ENCODE peak calls at places on chromosomes 3 and 15, in six cellular contexts. J, U, T, W, A and C are unnamed samples. For H3K4me1, H3K36me3 and H3K9me3, the result is how much of the 10 kb centered on the place peaks cover.

GRCh38 chr15:100602822-100603393 is 519 bp downstream of the ASB7 start:
- DNase-seq in J (no peak), U (peak), T (no peak), W (no peak), A (no peak), C (peak)

GRCh38 chr15:40192942-40193341 is 32.1 kb downstream of the BUB1B start:
- DNase-seq in J (no peak), U (no peak), T (no peak), W (no peak), A (no peak), C (no peak)

GRCh38 chr15:66133247-66133646 is 120.3 kb downstream of the MEGF11 start:
- DNase-seq in J (no peak), U (no peak), T (no peak), W (no peak), A (no peak), C (peak)

GRCh38 chr15:41494922-41495735 is 1.5 kb downstream of the ITPKA start:
- DNase-seq in J (no peak), U (peak), T (no peak), W (peak), A (no peak), C (peak)

GRCh38 chr3:132003685-132004084 is 31.1 kb downstream of the CPNE4 start:
- DNase-seq in J (no peak), U (no peak), T (no peak), W (no peak), A (no peak), C (no peak)

GRCh38 chr3:194329566-194329965 is 21.6 kb downstream of the CPN2 start:
- DNase-seq in J (no peak), U (no peak), T (no peak), W (no peak), A (no peak), C (no peak)

GRCh38 chr3:168820748-168821445 is 725.2 kb upstream of the GOLIM4 start:
- DNase-seq in J (no peak), U (no peak), T (no peak), W (no peak), A (no peak), C (no peak)

GRCh38 chr3:194404365-194405140 is 5.5 kb upstream of the GP5 start:
- DNase-seq in J (peak), U (no peak), T (no peak), W (no peak), A (no peak), C (peak)

GRCh38 chr3:125512135-125512920 is 7.7 kb downstream of the SNX4 start:
- DNase-seq in J (no peak), U (no peak), T (no peak), W (no peak), A (no peak), C (no peak)

GRCh38 chr3:127354761-127355160 is 66.9 kb upstream of the PRR20G start:
- DNase-seq in J (no peak), U (no peak), T (no peak), W (no peak), A (no peak), C (no peak)

DNA sequence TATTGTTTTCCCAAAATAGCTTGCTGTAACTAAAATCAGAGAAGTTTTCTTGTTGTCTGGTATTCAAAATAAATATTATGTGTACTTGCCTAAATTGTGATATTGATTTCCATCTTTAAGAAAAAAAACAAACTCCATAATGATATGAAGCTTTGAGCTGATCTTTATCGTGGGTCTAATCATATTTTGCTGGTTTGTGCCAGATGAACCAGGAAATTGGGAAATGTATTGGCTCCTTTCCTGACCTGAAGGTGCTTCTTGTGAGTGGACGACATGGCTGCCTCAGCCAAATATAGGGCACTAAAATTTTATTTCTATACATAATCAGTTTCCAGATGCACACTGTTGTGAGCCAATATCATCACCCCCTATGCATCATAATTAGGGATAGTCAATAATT is 113.3 kb downstream of the DIPK2A start:
- DNase-seq in J (no peak), U (no peak), T (no peak), W (no peak), A (no peak), C (no peak)
- H3K4me1 ChIP-seq in J (under half), U (under half), T (under half), W (under half), A (under half), C (under half)

GRCh38 chr15:43800286-43801136 is at the start of gene HYPK:
- DNase-seq in J (peak), U (peak), T (peak), W (peak), A (peak), C (peak)
- H3K36me3 ChIP-seq in J (under half), U (under half), T (under half), W (half or more), A (under half), C (under half)

GRCh38 chr15:23835944-23836343 is 148.8 kb upstream of the NDN start:
- DNase-seq in J (no peak), U (no peak), T (no peak), W (no peak), A (no peak), C (no peak)
- H3K9me3 ChIP-seq in J (under half), U (under half), T (under half), W (under half), A (under half), C (under half)

GRCh38 chr15:81858586-81858985 is 187.2 kb downstream of the MEX3B start:
- DNase-seq in J (no peak), U (no peak), T (no peak), W (no peak), A (no peak), C (no peak)

GRCh38 chr15:81865850-81866537 is 179.8 kb downstream of the MEX3B start:
- DNase-seq in J (no peak), U (no peak), T (no peak), W (no peak), A (no peak), C (no peak)

GRCh38 chr15:81858136-81858535 is 187.7 kb downstream of the MEX3B start:
- DNase-seq in J (no peak), U (no peak), T (no peak), W (no peak), A (no peak), C (no peak)

GRCh38 chr15:81859737-81860516 is 185.9 kb downstream of the MEX3B start:
- DNase-seq in J (no peak), U (no peak), T (no peak), W (no peak), A (no peak), C (no peak)

GRCh38 chr15:81863157-81863556 is 182.7 kb downstream of the MEX3B start:
- DNase-seq in J (no peak), U (no peak), T (no peak), W (no peak), A (no peak), C (no peak)
- H3K4me1 ChIP-seq in J (under half), U (under half), T (under half), W (under half), A (under half), C (under half)

GRCh38 chr3:186983372-186984058 is 53.2 kb downstream of the ST6GAL1 start:
- DNase-seq in J (no peak), U (no peak), T (no peak), W (no peak), A (no peak), C (no peak)

GRCh38 chr3:186984064-186984463 is 53.7 kb downstream of the ST6GAL1 start:
- DNase-seq in J (no peak), U (no peak), T (no peak), W (no peak), A (no peak), C (no peak)

GRCh38 chr3:186979837-186980236 is 49.5 kb downstream of the ST6GAL1 start:
- DNase-seq in J (no peak), U (no peak), T (no peak), W (no peak), A (no peak), C (no peak)

GRCh38 chr3:186978712-186979111 is 48.4 kb downstream of the ST6GAL1 start:
- DNase-seq in J (no peak), U (no peak), T (no peak), W (no peak), A (no peak), C (no peak)

GRCh38 chr3:186980989-186981388 is 50.7 kb downstream of the ST6GAL1 start:
- DNase-seq in J (no peak), U (no peak), T (no peak), W (no peak), A (no peak), C (no peak)
- H3K36me3 ChIP-seq in J (under half), U (under half), T (under half), W (under half), A (half or more), C (under half)

DNA sequence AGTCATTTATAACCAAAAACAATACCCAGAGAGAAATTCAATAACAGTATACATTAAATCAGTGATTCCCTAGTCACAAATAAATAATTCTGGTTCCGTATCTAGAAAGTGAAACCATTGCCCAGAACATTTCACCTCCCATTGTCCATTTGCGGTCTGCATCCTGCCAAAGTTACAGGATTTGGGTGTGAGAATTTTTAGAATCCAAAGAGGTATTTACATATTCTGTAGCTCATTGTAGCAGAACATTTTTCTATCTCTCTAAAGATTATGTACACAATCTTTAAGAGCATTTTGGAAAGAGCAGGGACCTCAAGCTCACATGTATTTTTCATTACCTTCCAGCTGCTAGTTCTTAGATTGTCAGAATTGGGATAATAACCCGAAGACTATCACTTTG is 261.6 kb downstream of the CHL1 start:
- DNase-seq in J (no peak), U (no peak), T (no peak), W (no peak), A (no peak), C (no peak)
- H3K9me3 ChIP-seq in J (under half), U (under half), T (under half), W (under half), A (under half), C (under half)

GRCh38 chr3:78994174-78995027 is 773.4 kb downstream of the ROBO1 start:
- DNase-seq in J (no peak), U (no peak), T (no peak), W (no peak), A (no peak), C (no peak)

GRCh38 chr3:78992830-78993229 is 775.0 kb downstream of the ROBO1 start:
- DNase-seq in J (no peak), U (no peak), T (no peak), W (no peak), A (no peak), C (no peak)

GRCh38 chr3:78995087-78995486 is 772.7 kb downstream of the ROBO1 start:
- DNase-seq in J (no peak), U (no peak), T (no peak), W (no peak), A (no peak), C (no peak)

GRCh38 chr3:78992400-78992799 is 775.4 kb downstream of the ROBO1 start:
- DNase-seq in J (no peak), U (no peak), T (no peak), W (no peak), A (no peak), C (no peak)

GRCh38 chr3:78993375-78993774 is 774.4 kb downstream of the ROBO1 start:
- DNase-seq in J (no peak), U (no peak), T (no peak), W (no peak), A (no peak), C (no peak)
- H3K4me1 ChIP-seq in J (under half), U (under half), T (under half), W (under half), A (under half), C (under half)

DNA sequence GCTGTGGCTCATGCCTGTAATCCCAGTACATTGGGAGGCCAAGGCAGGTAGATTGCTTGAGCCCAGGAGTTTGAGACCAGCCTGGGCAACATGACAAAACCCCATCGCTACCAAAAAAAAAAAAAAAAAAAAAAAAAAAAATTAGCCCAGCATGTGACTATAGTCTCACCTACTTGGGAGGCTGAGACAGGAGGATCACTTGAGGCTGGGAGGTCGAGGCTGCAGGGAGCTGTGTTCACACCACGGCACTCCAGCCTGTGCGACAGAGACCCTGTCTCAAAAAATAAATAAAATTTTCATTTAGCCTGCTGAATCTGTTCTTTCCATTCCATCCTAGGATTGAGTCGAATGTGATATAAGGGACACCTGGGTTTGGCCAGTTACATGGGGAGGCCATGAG is 14.6 kb upstream of the PRICKLE2 start:
- DNase-seq in J (no peak), U (no peak), T (no peak), W (no peak), A (no peak), C (no peak)
- H3K36me3 ChIP-seq in J (under half), U (under half), T (under half), W (under half), A (under half), C (under half)

DNA sequence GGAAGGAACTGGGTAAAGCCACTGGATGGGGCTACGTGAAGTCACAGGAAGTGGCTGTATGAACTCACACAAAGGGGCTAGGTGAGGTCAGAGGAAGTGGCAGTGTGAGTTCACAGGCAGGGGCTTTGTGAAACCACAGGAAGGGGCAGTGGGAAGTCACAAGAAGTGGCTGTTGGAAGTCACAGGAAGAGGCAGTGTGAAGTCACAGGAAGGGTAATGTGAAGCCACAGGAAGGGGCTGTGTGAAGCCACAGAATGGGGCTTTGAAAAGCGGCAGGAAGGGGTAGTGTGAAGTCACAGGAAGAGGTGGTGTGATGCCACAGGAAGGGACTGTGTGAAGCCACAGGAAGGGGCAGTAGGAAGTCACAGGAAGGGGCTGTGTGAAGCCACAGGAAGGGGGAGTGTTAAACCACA is 34.6 kb downstream of the GASK1A start:
- DNase-seq in J (no peak), U (peak), T (no peak), W (no peak), A (no peak), C (no peak)
- H3K9me3 ChIP-seq in J (under half), U (half or more), T (under half), W (under half), A (under half), C (under half)

DNA sequence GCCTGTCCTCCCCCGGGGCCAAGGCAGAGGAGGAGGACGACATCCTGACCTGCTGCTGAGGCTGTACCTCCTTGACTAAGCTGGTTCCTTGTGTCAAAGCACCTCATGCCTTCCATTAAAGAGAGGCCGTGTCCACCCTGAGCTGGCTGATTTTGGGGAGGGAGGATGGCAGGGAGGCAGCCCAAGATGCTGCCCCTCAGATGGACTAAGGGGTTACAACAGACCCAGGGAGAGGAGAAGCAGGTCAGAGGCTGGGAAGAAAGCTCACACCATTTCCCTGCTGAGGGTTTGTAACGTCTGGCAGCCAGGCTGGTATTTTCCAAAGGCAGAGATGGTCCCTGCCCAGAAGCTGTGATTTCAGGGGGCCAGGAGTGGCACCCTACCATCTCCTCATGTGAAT is 2.7 kb upstream of the ITIH3 start:
- DNase-seq in J (no peak), U (no peak), T (no peak), W (no peak), A (no peak), C (no peak)
- H3K4me1 ChIP-seq in J (under half), U (under half), T (under half), W (under half), A (under half), C (under half)